ENCODE peak calls at places on chromosome 18, in seven cellular contexts. U, S, E, I, M, N and R are unnamed samples.

GRCh38 chr18:62399781-62400308 is 74.7 kb downstream of the TNFRSF11A start:
- DNase-seq in U (no peak), S (peak; percentile 38), E (peak; percentile 96), I (no peak), M (no peak), N (peak; percentile 21), R (peak; percentile 97)

GRCh38 chr18:3675446-3675845 is 225.5 kb downstream of the TGIF1 start:
- DNase-seq in U (no peak), S (no peak), E (no peak), I (no peak), M (no peak), N (peak; percentile 44), R (no peak)

GRCh38 chr18:79589601-79590091 is 90.0 kb upstream of the CTDP1 start:
- DNase-seq in U (no peak), S (no peak), E (no peak), I (peak; percentile 25), M (no peak), N (no peak), R (no peak)

GRCh38 chr18:54330768-54331548 is 26.7 kb downstream of the STARD6 start:
- DNase-seq in U (no peak), S (no peak), E (no peak), I (no peak), M (no peak), N (no peak), R (no peak)

GRCh38 chr18:75087119-75088020 is 121.6 kb downstream of the PTGR3 start:
- DNase-seq in U (no peak), S (no peak), E (no peak), I (no peak), M (no peak), N (no peak), R (no peak)

GRCh38 chr18:23635283-23636040 is 27.2 kb downstream of the ANKRD29 start:
- DNase-seq in U (no peak), S (no peak), E (no peak), I (no peak), M (no peak), N (no peak), R (peak; percentile 19)

GRCh38 chr18:34222396-34223163 is 2.1 kb downstream of the NOL4 start:
- DNase-seq in U (peak; percentile 20), S (peak; percentile 72), E (peak; percentile 95), I (peak; percentile 47), M (peak; percentile 79), N (no peak), R (peak; percentile 93)

GRCh38 chr18:11392292-11392691 is 217.1 kb upstream of the SLC35G4 start:
- DNase-seq in U (no peak), S (no peak), E (no peak), I (no peak), M (no peak), N (no peak), R (no peak)

GRCh38 chr18:79246309-79247108 is 149.2 kb upstream of the NFATC1 start:
- DNase-seq in U (peak; percentile 45), S (peak; percentile 75), E (peak; percentile 94), I (peak; percentile 67), M (peak; percentile 82), N (peak; percentile 49), R (peak; percentile 77)

GRCh38 chr18:35524236-35524635 is 26.5 kb upstream of the INO80C start:
- DNase-seq in U (peak; percentile 46), S (no peak), E (peak; percentile 76), I (peak; percentile 57), M (no peak), N (no peak), R (no peak)

GRCh38 chr18:46060359-46060841 is 11.7 kb downstream of the PSTPIP2 start:
- DNase-seq in U (no peak), S (no peak), E (no peak), I (no peak), M (no peak), N (no peak), R (no peak)

GRCh38 chr18:10215444-10215843 is 239.0 kb upstream of the APCDD1 start:
- DNase-seq in U (no peak), S (no peak), E (no peak), I (no peak), M (no peak), N (no peak), R (no peak)